ENCODE peak calls at places on chromosomes 4 and X, in ten cellular contexts. One of them, this sample, is unnamed. For H3K36me3 and H3K4me1, the result is how much of the 10 kb centered on the place peaks cover.

GRCh38 chrX:142977128-142977914 is 48.4 kb upstream of the SPANXN4 start:
- DNase-seq in ascending aorta: no peak
- DNase-seq in sigmoid colon: no peak
- DNase-seq in body of pancreas: no peak
- DNase-seq in NT2/D1: no peak
- DNase-seq in cardiac muscle cell: no peak
- DNase-seq in PC-3: no peak
- DNase-seq in tibial artery: no peak
- DNase-seq in neuronal stem cell: no peak
- DNase-seq in lung: no peak
- DNase-seq in this sample: no peak

GRCh38 chr4:11929080-11929479 is 500.4 kb upstream of the HS3ST1 start:
- DNase-seq in ascending aorta: no peak
- DNase-seq in sigmoid colon: no peak
- DNase-seq in body of pancreas: no peak
- DNase-seq in NT2/D1: no peak
- DNase-seq in cardiac muscle cell: no peak
- DNase-seq in PC-3: no peak
- DNase-seq in tibial artery: no peak
- DNase-seq in neuronal stem cell: no peak
- DNase-seq in lung: no peak
- DNase-seq in this sample: no peak

GRCh38 chrX:117771384-117771783 is 345.2 kb downstream of the KLHL13 start:
- DNase-seq in ascending aorta: no peak
- DNase-seq in sigmoid colon: no peak
- DNase-seq in body of pancreas: no peak
- DNase-seq in NT2/D1: no peak
- DNase-seq in cardiac muscle cell: no peak
- DNase-seq in PC-3: no peak
- DNase-seq in tibial artery: no peak
- DNase-seq in neuronal stem cell: no peak
- DNase-seq in lung: no peak
- DNase-seq in this sample: no peak

GRCh38 chr4:158649111-158649680 is 22.5 kb downstream of the C4orf46 start:
- DNase-seq in ascending aorta: no peak
- DNase-seq in sigmoid colon: no peak
- DNase-seq in body of pancreas: no peak
- DNase-seq in NT2/D1: no peak
- DNase-seq in cardiac muscle cell: peak
- DNase-seq in PC-3: no peak
- DNase-seq in tibial artery: peak
- DNase-seq in neuronal stem cell: no peak
- DNase-seq in lung: no peak
- DNase-seq in this sample: no peak

GRCh38 chr4:26252349-26252748 is 68.5 kb upstream of the RBPJ start:
- DNase-seq in ascending aorta: no peak
- DNase-seq in sigmoid colon: no peak
- DNase-seq in body of pancreas: no peak
- DNase-seq in NT2/D1: no peak
- DNase-seq in cardiac muscle cell: no peak
- DNase-seq in PC-3: peak
- DNase-seq in tibial artery: no peak
- DNase-seq in neuronal stem cell: no peak
- DNase-seq in lung: no peak
- DNase-seq in this sample: no peak

GRCh38 chrX:103155201-103155600 is 59.7 kb upstream of the BEX4 start:
- DNase-seq in ascending aorta: no peak
- DNase-seq in sigmoid colon: no peak
- DNase-seq in body of pancreas: no peak
- DNase-seq in NT2/D1: no peak
- DNase-seq in cardiac muscle cell: peak
- DNase-seq in PC-3: no peak
- DNase-seq in tibial artery: no peak
- DNase-seq in neuronal stem cell: no peak
- DNase-seq in lung: no peak
- DNase-seq in this sample: no peak

GRCh38 chr4:163109967-163110366 is 56.7 kb downstream of the NAF1 start:
- DNase-seq in ascending aorta: no peak
- DNase-seq in sigmoid colon: no peak
- DNase-seq in body of pancreas: no peak
- DNase-seq in NT2/D1: no peak
- DNase-seq in cardiac muscle cell: no peak
- DNase-seq in PC-3: no peak
- DNase-seq in tibial artery: no peak
- DNase-seq in neuronal stem cell: no peak
- DNase-seq in lung: no peak
- DNase-seq in this sample: no peak

GRCh38 chrX:27565992-27566391 is 24.2 kb upstream of the DCAF8L2 start:
- DNase-seq in ascending aorta: no peak
- DNase-seq in sigmoid colon: no peak
- DNase-seq in body of pancreas: no peak
- DNase-seq in NT2/D1: no peak
- DNase-seq in cardiac muscle cell: peak
- DNase-seq in PC-3: no peak
- DNase-seq in tibial artery: no peak
- DNase-seq in neuronal stem cell: no peak
- DNase-seq in lung: no peak
- DNase-seq in this sample: no peak

GRCh38 chr4:67911128-67911527 is 27.3 kb upstream of the TMPRSS11D start:
- DNase-seq in ascending aorta: no peak
- DNase-seq in sigmoid colon: no peak
- DNase-seq in body of pancreas: no peak
- DNase-seq in NT2/D1: no peak
- DNase-seq in cardiac muscle cell: no peak
- DNase-seq in PC-3: no peak
- DNase-seq in tibial artery: no peak
- DNase-seq in neuronal stem cell: no peak
- DNase-seq in lung: no peak
- DNase-seq in this sample: no peak

GRCh38 chrX:24153175-24153795 is 3.8 kb downstream of the ZFX start:
- DNase-seq in ascending aorta: no peak
- DNase-seq in sigmoid colon: peak
- DNase-seq in body of pancreas: no peak
- DNase-seq in NT2/D1: no peak
- DNase-seq in cardiac muscle cell: peak
- DNase-seq in PC-3: no peak
- DNase-seq in tibial artery: no peak
- DNase-seq in neuronal stem cell: no peak
- DNase-seq in lung: no peak
- DNase-seq in this sample: peak

GRCh38 chrX:13721819-13722527 is 12.4 kb downstream of the TRAPPC2 start:
- DNase-seq in ascending aorta: no peak
- DNase-seq in sigmoid colon: no peak
- DNase-seq in body of pancreas: peak
- DNase-seq in NT2/D1: no peak
- DNase-seq in cardiac muscle cell: peak
- DNase-seq in PC-3: peak
- DNase-seq in tibial artery: no peak
- DNase-seq in neuronal stem cell: no peak
- DNase-seq in lung: no peak
- DNase-seq in this sample: no peak

GRCh38 chr4:4446434-4446833 is 59.5 kb downstream of the NSG1 start:
- DNase-seq in ascending aorta: no peak
- DNase-seq in sigmoid colon: no peak
- DNase-seq in body of pancreas: no peak
- DNase-seq in NT2/D1: no peak
- DNase-seq in cardiac muscle cell: no peak
- DNase-seq in PC-3: no peak
- DNase-seq in tibial artery: no peak
- DNase-seq in neuronal stem cell: no peak
- DNase-seq in lung: no peak
- DNase-seq in this sample: no peak

DNA sequence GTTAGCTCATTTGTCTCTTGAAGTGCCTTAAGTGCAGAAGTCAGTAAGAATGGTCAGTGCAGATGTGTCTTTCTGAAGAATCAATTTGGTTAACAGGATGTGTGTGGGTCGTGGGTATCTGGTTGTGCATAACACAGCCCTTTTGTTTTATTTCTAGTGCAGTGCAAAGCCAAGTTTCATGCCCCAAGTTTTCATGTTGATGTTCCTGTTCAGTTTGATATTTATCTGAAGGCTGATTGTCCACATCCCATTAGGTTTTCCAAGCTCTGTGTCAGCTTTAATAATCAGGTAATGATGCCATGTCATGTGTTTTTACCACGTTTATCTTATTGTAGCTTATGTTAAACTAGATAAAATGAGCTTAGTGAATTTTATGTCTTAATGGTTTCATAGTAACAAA is 27.4 kb downstream of the TRAPPC11 start:
- DNase-seq in ascending aorta: no peak
- DNase-seq in sigmoid colon: no peak
- DNase-seq in body of pancreas: no peak
- DNase-seq in NT2/D1: no peak
- DNase-seq in cardiac muscle cell: no peak
- DNase-seq in PC-3: no peak
- DNase-seq in tibial artery: no peak
- DNase-seq in neuronal stem cell: no peak
- DNase-seq in lung: no peak
- DNase-seq in this sample: no peak
- H3K36me3 ChIP-seq in ascending aorta: half or more
- H3K36me3 ChIP-seq in sigmoid colon: under half
- H3K36me3 ChIP-seq in body of pancreas: under half
- H3K36me3 ChIP-seq in NT2/D1: under half
- H3K36me3 ChIP-seq in cardiac muscle cell: under half
- H3K36me3 ChIP-seq in PC-3: under half
- H3K36me3 ChIP-seq in tibial artery: half or more
- H3K36me3 ChIP-seq in neuronal stem cell: half or more
- H3K36me3 ChIP-seq in lung: under half
- H3K36me3 ChIP-seq in this sample: half or more

GRCh38 chr4:190016369-190017289 is 10.4 kb downstream of the FRG2 start:
- DNase-seq in ascending aorta: no peak
- DNase-seq in sigmoid colon: no peak
- DNase-seq in body of pancreas: no peak
- DNase-seq in NT2/D1: no peak
- DNase-seq in cardiac muscle cell: no peak
- DNase-seq in PC-3: no peak
- DNase-seq in tibial artery: no peak
- DNase-seq in neuronal stem cell: no peak
- DNase-seq in lung: no peak
- DNase-seq in this sample: no peak

GRCh38 chr4:190014771-190015537 is 12.1 kb downstream of the FRG2 start:
- DNase-seq in ascending aorta: no peak
- DNase-seq in sigmoid colon: no peak
- DNase-seq in body of pancreas: no peak
- DNase-seq in NT2/D1: no peak
- DNase-seq in cardiac muscle cell: peak
- DNase-seq in PC-3: no peak
- DNase-seq in tibial artery: no peak
- DNase-seq in neuronal stem cell: no peak
- DNase-seq in lung: no peak
- DNase-seq in this sample: no peak

GRCh38 chr4:190018201-190018920 is 8.7 kb downstream of the FRG2 start:
- DNase-seq in ascending aorta: no peak
- DNase-seq in sigmoid colon: no peak
- DNase-seq in body of pancreas: no peak
- DNase-seq in NT2/D1: no peak
- DNase-seq in cardiac muscle cell: no peak
- DNase-seq in PC-3: no peak
- DNase-seq in tibial artery: no peak
- DNase-seq in neuronal stem cell: no peak
- DNase-seq in lung: no peak
- DNase-seq in this sample: no peak

GRCh38 chr4:190017357-190018200 is 9.5 kb downstream of the FRG2 start:
- DNase-seq in ascending aorta: no peak
- DNase-seq in sigmoid colon: no peak
- DNase-seq in body of pancreas: no peak
- DNase-seq in NT2/D1: no peak
- DNase-seq in cardiac muscle cell: no peak
- DNase-seq in PC-3: no peak
- DNase-seq in tibial artery: no peak
- DNase-seq in neuronal stem cell: no peak
- DNase-seq in lung: no peak
- DNase-seq in this sample: no peak

DNA sequence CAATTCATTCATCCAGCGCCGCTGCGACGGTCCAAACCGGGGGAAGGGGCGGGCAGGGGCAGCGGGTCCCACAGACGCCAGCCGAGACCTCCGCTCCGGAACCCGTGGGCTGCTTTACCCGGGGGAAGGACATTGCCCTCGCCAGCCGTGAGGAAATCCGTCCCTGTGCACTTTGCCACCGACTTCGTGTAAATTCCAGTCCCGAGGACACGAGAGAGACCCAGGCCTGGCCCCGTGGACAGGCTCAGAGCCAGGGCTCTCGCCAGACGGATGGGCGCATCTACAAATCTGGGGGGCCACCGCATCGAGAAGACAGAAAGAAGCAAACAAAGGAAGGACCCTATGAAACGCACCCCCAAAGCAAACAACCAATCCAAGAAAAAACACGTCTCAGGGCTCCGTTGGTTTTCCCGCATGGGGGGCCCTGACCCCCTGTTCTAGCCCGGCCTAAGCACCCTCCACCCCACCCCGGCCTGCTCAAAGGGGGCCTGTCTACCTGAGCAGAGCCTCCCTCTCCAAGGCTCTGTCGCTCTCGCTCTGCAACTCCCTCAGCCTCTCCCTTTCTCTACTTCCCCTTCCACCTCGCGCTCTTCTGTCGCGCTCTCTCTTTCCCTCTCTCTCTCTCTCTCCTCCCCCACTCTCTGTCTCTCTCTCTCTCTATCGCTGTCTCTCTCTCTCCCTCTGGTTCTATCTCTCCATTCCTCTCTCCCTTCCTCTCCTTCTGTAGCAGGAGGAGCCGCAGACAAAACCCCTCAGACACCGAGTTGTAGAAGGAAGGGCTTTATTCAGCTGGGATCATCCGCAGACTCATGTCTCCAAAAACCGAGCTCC is 11.3 kb downstream of the FRG2 start:
- DNase-seq in ascending aorta: no peak
- DNase-seq in sigmoid colon: no peak
- DNase-seq in body of pancreas: no peak
- DNase-seq in NT2/D1: no peak
- DNase-seq in cardiac muscle cell: no peak
- DNase-seq in PC-3: no peak
- DNase-seq in tibial artery: no peak
- DNase-seq in neuronal stem cell: no peak
- DNase-seq in lung: no peak
- DNase-seq in this sample: no peak
- H3K4me3 ChIP-seq in ascending aorta: no peak
- H3K4me3 ChIP-seq in sigmoid colon: no peak
- H3K4me3 ChIP-seq in body of pancreas: no peak
- H3K4me3 ChIP-seq in NT2/D1: peak
- H3K4me3 ChIP-seq in cardiac muscle cell: no peak
- H3K4me3 ChIP-seq in PC-3: no peak
- H3K4me3 ChIP-seq in tibial artery: no peak
- H3K4me3 ChIP-seq in neuronal stem cell: no peak
- H3K4me3 ChIP-seq in lung: no peak
- H3K4me3 ChIP-seq in this sample: no peak

GRCh38 chr4:99816611-99817309 is at the start of gene DAPP1:
- DNase-seq in ascending aorta: peak
- DNase-seq in sigmoid colon: peak
- DNase-seq in body of pancreas: peak
- DNase-seq in NT2/D1: no peak
- DNase-seq in cardiac muscle cell: no peak
- DNase-seq in PC-3: peak
- DNase-seq in tibial artery: peak
- DNase-seq in neuronal stem cell: no peak
- DNase-seq in lung: peak
- DNase-seq in this sample: peak
- H3K4me1 ChIP-seq in ascending aorta: under half
- H3K4me1 ChIP-seq in sigmoid colon: under half
- H3K4me1 ChIP-seq in body of pancreas: under half
- H3K4me1 ChIP-seq in NT2/D1: under half
- H3K4me1 ChIP-seq in cardiac muscle cell: under half
- H3K4me1 ChIP-seq in PC-3: under half
- H3K4me1 ChIP-seq in tibial artery: under half
- H3K4me1 ChIP-seq in neuronal stem cell: under half
- H3K4me1 ChIP-seq in lung: under half
- H3K4me1 ChIP-seq in this sample: half or more

GRCh38 chr4:153622778-153623240 is 61.3 kb upstream of the TLR2 start:
- DNase-seq in ascending aorta: no peak
- DNase-seq in sigmoid colon: no peak
- DNase-seq in body of pancreas: no peak
- DNase-seq in NT2/D1: no peak
- DNase-seq in cardiac muscle cell: no peak
- DNase-seq in PC-3: no peak
- DNase-seq in tibial artery: no peak
- DNase-seq in neuronal stem cell: no peak
- DNase-seq in lung: no peak
- DNase-seq in this sample: no peak
- H3K36me3 ChIP-seq in ascending aorta: half or more
- H3K36me3 ChIP-seq in sigmoid colon: under half
- H3K36me3 ChIP-seq in body of pancreas: under half
- H3K36me3 ChIP-seq in NT2/D1: half or more
- H3K36me3 ChIP-seq in cardiac muscle cell: under half
- H3K36me3 ChIP-seq in PC-3: under half
- H3K36me3 ChIP-seq in tibial artery: half or more
- H3K36me3 ChIP-seq in neuronal stem cell: half or more
- H3K36me3 ChIP-seq in lung: under half
- H3K36me3 ChIP-seq in this sample: half or more

This sample was measured in CD4-positive, alpha-beta memory T cell.